ENCODE peak calls at places on chromosomes 2 and 18, in seven cellular contexts. One of them, this sample, is unnamed.

GRCh38 chr2:240124651-240125030 is 11.5 kb downstream of the COPS9 start:
- DNase-seq in neuronal stem cell: no peak
- DNase-seq in IMR-90: no peak
- DNase-seq in H1: no peak
- DNase-seq in H9: peak; percentile 16
- DNase-seq in trophoblast cell: no peak
- DNase-seq in mesenchymal stem cell: no peak
- DNase-seq in this sample: no peak

GRCh38 chr2:74821177-74822124 is 12.5 kb upstream of the HK2 start:
- DNase-seq in neuronal stem cell: no peak
- DNase-seq in IMR-90: no peak
- DNase-seq in H1: no peak
- DNase-seq in H9: no peak
- DNase-seq in trophoblast cell: no peak
- DNase-seq in mesenchymal stem cell: peak; percentile 42
- DNase-seq in this sample: no peak

GRCh38 chr2:240392084-240392947 is 43.1 kb upstream of the GPC1 start:
- DNase-seq in neuronal stem cell: no peak
- DNase-seq in IMR-90: no peak
- DNase-seq in H1: no peak
- DNase-seq in H9: peak; percentile 35
- DNase-seq in trophoblast cell: no peak
- DNase-seq in mesenchymal stem cell: no peak
- DNase-seq in this sample: peak; percentile 42

GRCh38 chr18:52069201-52069600 is 270.8 kb upstream of the DCC start:
- DNase-seq in neuronal stem cell: no peak
- DNase-seq in IMR-90: no peak
- DNase-seq in H1: no peak
- DNase-seq in H9: no peak
- DNase-seq in trophoblast cell: no peak
- DNase-seq in mesenchymal stem cell: no peak
- DNase-seq in this sample: no peak

GRCh38 chr2:31386648-31387047 is 27.9 kb downstream of the XDH start:
- DNase-seq in neuronal stem cell: peak; percentile 12
- DNase-seq in IMR-90: no peak
- DNase-seq in H1: peak; percentile 61
- DNase-seq in H9: peak; percentile 55
- DNase-seq in trophoblast cell: no peak
- DNase-seq in mesenchymal stem cell: no peak
- DNase-seq in this sample: peak; percentile 73

GRCh38 chr18:7723558-7723957 is 156.4 kb downstream of the PTPRM start:
- DNase-seq in neuronal stem cell: no peak
- DNase-seq in IMR-90: no peak
- DNase-seq in H1: no peak
- DNase-seq in H9: peak; percentile 48
- DNase-seq in trophoblast cell: no peak
- DNase-seq in mesenchymal stem cell: no peak
- DNase-seq in this sample: peak; percentile 54

GRCh38 chr2:240895656-240896388 is at the start of gene MAB21L4:
- DNase-seq in neuronal stem cell: no peak
- DNase-seq in IMR-90: no peak
- DNase-seq in H1: no peak
- DNase-seq in H9: no peak
- DNase-seq in trophoblast cell: peak; percentile 88
- DNase-seq in mesenchymal stem cell: no peak
- DNase-seq in this sample: peak; percentile 77

GRCh38 chr2:16204791-16205620 is 264.7 kb downstream of the MYCN start:
- DNase-seq in neuronal stem cell: peak; percentile 59
- DNase-seq in IMR-90: no peak
- DNase-seq in H1: no peak
- DNase-seq in H9: no peak
- DNase-seq in trophoblast cell: peak; percentile 94
- DNase-seq in mesenchymal stem cell: no peak
- DNase-seq in this sample: no peak

GRCh38 chr2:54720563-54720962 is 2.9 kb upstream of the EML6 start:
- DNase-seq in neuronal stem cell: no peak
- DNase-seq in IMR-90: no peak
- DNase-seq in H1: no peak
- DNase-seq in H9: no peak
- DNase-seq in trophoblast cell: no peak
- DNase-seq in mesenchymal stem cell: no peak
- DNase-seq in this sample: no peak

GRCh38 chr2:39712953-39713352 is 47.2 kb downstream of the TMEM178A start:
- DNase-seq in neuronal stem cell: no peak
- DNase-seq in IMR-90: no peak
- DNase-seq in H1: no peak
- DNase-seq in H9: no peak
- DNase-seq in trophoblast cell: no peak
- DNase-seq in mesenchymal stem cell: no peak
- DNase-seq in this sample: no peak

GRCh38 chr2:173232956-173233744 is 121.5 kb upstream of the CDCA7 start:
- DNase-seq in neuronal stem cell: no peak
- DNase-seq in IMR-90: peak; percentile 26
- DNase-seq in H1: no peak
- DNase-seq in H9: no peak
- DNase-seq in trophoblast cell: no peak
- DNase-seq in mesenchymal stem cell: no peak
- DNase-seq in this sample: no peak

GRCh38 chr2:85537600-85538506 is 1.1 kb upstream of the MAT2A start:
- DNase-seq in neuronal stem cell: peak; percentile 51
- DNase-seq in IMR-90: no peak
- DNase-seq in H1: peak; percentile 69
- DNase-seq in H9: peak; percentile 65
- DNase-seq in trophoblast cell: peak; percentile 21
- DNase-seq in mesenchymal stem cell: peak; percentile 68
- DNase-seq in this sample: peak; percentile 92

GRCh38 chr2:98037666-98038339 is 42.1 kb upstream of the TMEM131 start:
- DNase-seq in neuronal stem cell: no peak
- DNase-seq in IMR-90: no peak
- DNase-seq in H1: peak; percentile 43
- DNase-seq in H9: no peak
- DNase-seq in trophoblast cell: no peak
- DNase-seq in mesenchymal stem cell: no peak
- DNase-seq in this sample: no peak

GRCh38 chr2:70962211-70962884 is 16.1 kb upstream of the ANKRD53 start:
- DNase-seq in neuronal stem cell: no peak
- DNase-seq in IMR-90: no peak
- DNase-seq in H1: peak; percentile 41
- DNase-seq in H9: peak; percentile 26
- DNase-seq in trophoblast cell: peak; percentile 98
- DNase-seq in mesenchymal stem cell: no peak
- DNase-seq in this sample: no peak

GRCh38 chr2:28377201-28377816 is 15.3 kb upstream of the FOSL2 start:
- DNase-seq in neuronal stem cell: no peak
- DNase-seq in IMR-90: no peak
- DNase-seq in H1: no peak
- DNase-seq in H9: no peak
- DNase-seq in trophoblast cell: peak; percentile 37
- DNase-seq in mesenchymal stem cell: no peak
- DNase-seq in this sample: no peak

GRCh38 chr2:84991404-84992151 is 20.6 kb downstream of the KCMF1 start:
- DNase-seq in neuronal stem cell: no peak
- DNase-seq in IMR-90: peak; percentile 97
- DNase-seq in H1: no peak
- DNase-seq in H9: no peak
- DNase-seq in trophoblast cell: peak; percentile 98
- DNase-seq in mesenchymal stem cell: peak; percentile 96
- DNase-seq in this sample: no peak

GRCh38 chr2:129255610-129256313 is 723.7 kb upstream of the RAB6C start:
- DNase-seq in neuronal stem cell: no peak
- DNase-seq in IMR-90: no peak
- DNase-seq in H1: no peak
- DNase-seq in H9: no peak
- DNase-seq in trophoblast cell: peak; percentile 1
- DNase-seq in mesenchymal stem cell: no peak
- DNase-seq in this sample: no peak

GRCh38 chr2:72457801-72458516 is 310.3 kb upstream of the CYP26B1 start:
- DNase-seq in neuronal stem cell: no peak
- DNase-seq in IMR-90: peak; percentile 54
- DNase-seq in H1: no peak
- DNase-seq in H9: no peak
- DNase-seq in trophoblast cell: peak; percentile 91
- DNase-seq in mesenchymal stem cell: peak; percentile 63
- DNase-seq in this sample: no peak

GRCh38 chr2:191321861-191322662 is 76.9 kb downstream of the MYO1B start:
- DNase-seq in neuronal stem cell: peak; percentile 20
- DNase-seq in IMR-90: peak; percentile 51
- DNase-seq in H1: peak; percentile 59
- DNase-seq in H9: peak; percentile 81
- DNase-seq in trophoblast cell: peak; percentile 38
- DNase-seq in mesenchymal stem cell: peak; percentile 61
- DNase-seq in this sample: peak; percentile 97

GRCh38 chr2:6079405-6079804 is 387.2 kb downstream of the SOX11 start:
- DNase-seq in neuronal stem cell: no peak
- DNase-seq in IMR-90: no peak
- DNase-seq in H1: no peak
- DNase-seq in H9: no peak
- DNase-seq in trophoblast cell: no peak
- DNase-seq in mesenchymal stem cell: no peak
- DNase-seq in this sample: no peak

GRCh38 chr18:67266591-67267237 is 249.8 kb downstream of the DSEL start:
- DNase-seq in neuronal stem cell: no peak
- DNase-seq in IMR-90: peak; percentile 59
- DNase-seq in H1: no peak
- DNase-seq in H9: no peak
- DNase-seq in trophoblast cell: peak; percentile 9
- DNase-seq in mesenchymal stem cell: peak; percentile 80
- DNase-seq in this sample: peak; percentile 13

GRCh38 chr2:46434851-46435273 is 44.5 kb upstream of the TMEM247 start:
- DNase-seq in neuronal stem cell: no peak
- DNase-seq in IMR-90: peak; percentile 97
- DNase-seq in H1: no peak
- DNase-seq in H9: no peak
- DNase-seq in trophoblast cell: peak; percentile 50
- DNase-seq in mesenchymal stem cell: peak; percentile 68
- DNase-seq in this sample: peak; percentile 37
- H3K4ac ChIP-seq in neuronal stem cell: no peak overlapping the region
- H3K4ac ChIP-seq in IMR-90: peak overlapping the region; percentile 95
- H3K4ac ChIP-seq in H1: no peak overlapping the region
- H3K4ac ChIP-seq in H9: no peak overlapping the region
- H3K4ac ChIP-seq in trophoblast cell: no peak overlapping the region
- H3K4ac ChIP-seq in mesenchymal stem cell: no peak overlapping the region
- H3K4ac ChIP-seq in this sample: peak overlapping the region; percentile 16

GRCh38 chr2:33603416-33603815 is 4.3 kb upstream of the FAM98A start:
- DNase-seq in neuronal stem cell: no peak
- DNase-seq in IMR-90: no peak
- DNase-seq in H1: no peak
- DNase-seq in H9: no peak
- DNase-seq in trophoblast cell: no peak
- DNase-seq in mesenchymal stem cell: no peak
- DNase-seq in this sample: no peak
- H3K27ac ChIP-seq in neuronal stem cell: no peak overlapping the region
- H3K27ac ChIP-seq in IMR-90: no peak overlapping the region
- H3K27ac ChIP-seq in H1: no peak overlapping the region
- H3K27ac ChIP-seq in H9: no peak overlapping the region
- H3K27ac ChIP-seq in trophoblast cell: no peak overlapping the region
- H3K27ac ChIP-seq in mesenchymal stem cell: no peak overlapping the region
- H3K27ac ChIP-seq in this sample: no peak overlapping the region

DNA sequence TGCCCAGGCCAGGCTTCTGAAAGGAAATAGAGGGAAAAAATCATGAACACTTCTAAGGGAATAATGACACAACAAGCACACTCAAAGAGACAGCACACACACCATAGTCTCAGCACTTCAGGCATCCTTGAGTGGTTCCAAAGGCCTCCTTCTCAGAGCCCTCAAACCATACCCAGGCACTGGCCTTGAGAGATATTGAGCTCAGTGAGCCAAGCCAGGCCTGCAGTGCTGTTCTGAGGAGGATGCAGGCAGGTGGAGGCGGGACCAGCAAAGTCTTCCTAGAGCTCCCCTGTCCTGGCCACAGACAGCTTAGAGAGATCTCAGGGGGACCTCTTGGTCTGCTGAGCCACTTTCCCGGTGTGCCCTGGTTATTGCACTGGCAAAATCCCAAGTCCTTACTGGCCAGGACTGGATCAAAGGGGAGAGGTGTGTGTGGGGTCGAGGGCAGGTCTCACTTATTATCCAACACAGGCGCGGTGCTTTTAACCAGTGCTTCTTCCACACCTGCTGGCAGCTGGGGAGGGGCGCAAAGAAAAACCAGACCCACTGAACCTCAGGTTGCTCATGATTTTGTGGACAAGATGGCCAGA is 86.8 kb upstream of the HAAO start:
- DNase-seq in neuronal stem cell: no peak
- DNase-seq in IMR-90: no peak
- DNase-seq in H1: no peak
- DNase-seq in H9: no peak
- DNase-seq in trophoblast cell: no peak
- DNase-seq in mesenchymal stem cell: no peak
- DNase-seq in this sample: no peak
- H3K4me2 ChIP-seq in neuronal stem cell: no peak overlapping the region
- H3K4me2 ChIP-seq in IMR-90: no peak overlapping the region
- H3K4me2 ChIP-seq in H1: no peak overlapping the region
- H3K4me2 ChIP-seq in H9: no peak overlapping the region
- H3K4me2 ChIP-seq in trophoblast cell: no peak overlapping the region
- H3K4me2 ChIP-seq in mesenchymal stem cell: no peak overlapping the region
- H3K4me2 ChIP-seq in this sample: no peak overlapping the region

GRCh38 chr2:212606232-212606631 is 67.6 kb upstream of the ERBB4 start:
- DNase-seq in neuronal stem cell: no peak
- DNase-seq in IMR-90: no peak
- DNase-seq in H1: no peak
- DNase-seq in H9: no peak
- DNase-seq in trophoblast cell: no peak
- DNase-seq in mesenchymal stem cell: no peak
- DNase-seq in this sample: no peak
- H3K4ac ChIP-seq in neuronal stem cell: no peak overlapping the region
- H3K4ac ChIP-seq in IMR-90: no peak overlapping the region
- H3K4ac ChIP-seq in H1: no peak overlapping the region
- H3K4ac ChIP-seq in H9: no peak overlapping the region
- H3K4ac ChIP-seq in trophoblast cell: no peak overlapping the region
- H3K4ac ChIP-seq in mesenchymal stem cell: no peak overlapping the region
- H3K4ac ChIP-seq in this sample: no peak overlapping the region

DNA sequence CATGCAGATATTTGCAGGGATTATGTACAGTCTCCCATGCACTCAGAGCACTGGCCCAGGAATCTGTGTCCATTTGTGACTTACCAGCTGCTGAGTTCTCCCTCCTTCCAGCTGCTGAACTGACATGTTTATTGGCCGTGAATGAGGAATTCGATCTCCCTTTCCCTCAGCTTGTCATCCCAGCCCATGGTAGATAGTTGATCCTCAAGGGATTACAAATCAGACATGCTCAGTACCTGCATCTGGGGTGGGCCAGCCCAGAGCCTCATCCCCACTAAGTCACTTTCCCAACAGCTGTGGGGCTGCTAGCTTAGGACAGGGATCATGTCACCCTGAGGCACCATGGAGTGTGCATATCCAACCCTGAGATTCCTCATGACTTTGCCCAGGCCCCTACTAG is 1284.9 kb upstream of the LRRTM1 start:
- DNase-seq in neuronal stem cell: no peak
- DNase-seq in IMR-90: no peak
- DNase-seq in H1: no peak
- DNase-seq in H9: no peak
- DNase-seq in trophoblast cell: no peak
- DNase-seq in mesenchymal stem cell: no peak
- DNase-seq in this sample: no peak
- H3K27ac ChIP-seq in neuronal stem cell: no peak overlapping the region
- H3K27ac ChIP-seq in IMR-90: no peak overlapping the region
- H3K27ac ChIP-seq in H1: no peak overlapping the region
- H3K27ac ChIP-seq in H9: no peak overlapping the region
- H3K27ac ChIP-seq in trophoblast cell: no peak overlapping the region
- H3K27ac ChIP-seq in mesenchymal stem cell: no peak overlapping the region
- H3K27ac ChIP-seq in this sample: no peak overlapping the region

This sample was measured in mesendoderm.